ENCODE peak calls at places on chromosome 1, in five cellular contexts. J, P, R, A and W are unnamed samples.

GRCh38 chr1:178959543-178960460 is 65.9 kb upstream of the FAM20B start:
- DNase-seq in J (no peak), P (no peak), R (no peak), A (no peak), W (no peak)

GRCh38 chr1:233668725-233669294 is 54.9 kb downstream of the KCNK1 start:
- DNase-seq in J (no peak), P (no peak), R (peak), A (no peak), W (peak)

GRCh38 chr1:17539526-17540254 is at the start of gene ARHGEF10L:
- DNase-seq in J (no peak), P (peak), R (no peak), A (no peak), W (peak)

GRCh38 chr1:199719156-199719842 is 308.2 kb upstream of the NR5A2 start:
- DNase-seq in J (no peak), P (no peak), R (no peak), A (no peak), W (no peak)

GRCh38 chr1:78070758-78071157 is 25.0 kb downstream of the GIPC2 start:
- DNase-seq in J (no peak), P (no peak), R (peak), A (no peak), W (peak)

GRCh38 chr1:89545264-89546038 is 20.8 kb downstream of the LRRC8B start:
- DNase-seq in J (no peak), P (no peak), R (no peak), A (no peak), W (no peak)

GRCh38 chr1:16031551-16031950 is 9.7 kb downstream of the CLCNKA start:
- DNase-seq in J (no peak), P (no peak), R (no peak), A (no peak), W (no peak)

GRCh38 chr1:100785399-100786082 is 66.0 kb downstream of the VCAM1 start:
- DNase-seq in J (no peak), P (no peak), R (peak), A (no peak), W (peak)

GRCh38 chr1:38502772-38503171 is 356.8 kb downstream of the RRAGC start:
- DNase-seq in J (no peak), P (no peak), R (no peak), A (no peak), W (peak)

GRCh38 chr1:53123462-53124129 is 18.8 kb downstream of the SLC1A7 start:
- DNase-seq in J (no peak), P (peak), R (peak), A (peak), W (peak)

GRCh38 chr1:77833521-77834100 is 54.2 kb downstream of the MIGA1 start:
- DNase-seq in J (no peak), P (no peak), R (no peak), A (no peak), W (no peak)

GRCh38 chr1:82775402-82776000 is 974.8 kb downstream of the ADGRL2 start:
- DNase-seq in J (no peak), P (peak), R (peak), A (peak), W (peak)
- TF ChIP-seq CTCF in J (peak), P (no peak), R (peak), A (peak), W (peak)

GRCh38 chr1:2441746-2442145 is 29.4 kb upstream of the PEX10 start:
- DNase-seq in J (no peak), P (no peak), R (no peak), A (no peak), W (no peak)

GRCh38 chr1:2445162-2445822 is 30.8 kb upstream of the PLCH2 start:
- DNase-seq in J (no peak), P (no peak), R (no peak), A (no peak), W (no peak)

GRCh38 chr1:2444138-2444591 is 31.8 kb upstream of the PEX10 start:
- DNase-seq in J (no peak), P (no peak), R (no peak), A (no peak), W (no peak)

GRCh38 chr1:2442676-2443075 is 30.3 kb upstream of the PEX10 start:
- DNase-seq in J (no peak), P (no peak), R (no peak), A (no peak), W (no peak)

GRCh38 chr1:2443285-2444137 is 31.1 kb upstream of the PEX10 start:
- DNase-seq in J (no peak), P (no peak), R (no peak), A (no peak), W (no peak)
- TF ChIP-seq CTCF in J (peak), P (no peak), R (no peak), A (no peak), W (no peak)

GRCh38 chr1:230206976-230207375 is 139.9 kb downstream of the GALNT2 start:
- DNase-seq in J (no peak), P (no peak), R (no peak), A (no peak), W (no peak)

GRCh38 chr1:230204852-230205251 is 137.8 kb downstream of the GALNT2 start:
- DNase-seq in J (no peak), P (no peak), R (peak), A (peak), W (no peak)

GRCh38 chr1:230208619-230209261 is 141.7 kb downstream of the GALNT2 start:
- DNase-seq in J (no peak), P (no peak), R (no peak), A (no peak), W (no peak)

GRCh38 chr1:230205719-230206198 is 138.7 kb downstream of the GALNT2 start:
- DNase-seq in J (no peak), P (no peak), R (peak), A (no peak), W (peak)

GRCh38 chr1:230207598-230207997 is 140.6 kb downstream of the GALNT2 start:
- DNase-seq in J (no peak), P (no peak), R (no peak), A (no peak), W (no peak)
- TF ChIP-seq CTCF in J (no peak), P (no peak), R (no peak), A (no peak), W (no peak)

GRCh38 chr1:67532452-67533216 is 102.4 kb upstream of the SERBP1 start:
- DNase-seq in J (peak), P (peak), R (peak), A (no peak), W (peak)
- TF ChIP-seq CTCF in J (peak), P (peak), R (peak), A (peak), W (peak)

DNA sequence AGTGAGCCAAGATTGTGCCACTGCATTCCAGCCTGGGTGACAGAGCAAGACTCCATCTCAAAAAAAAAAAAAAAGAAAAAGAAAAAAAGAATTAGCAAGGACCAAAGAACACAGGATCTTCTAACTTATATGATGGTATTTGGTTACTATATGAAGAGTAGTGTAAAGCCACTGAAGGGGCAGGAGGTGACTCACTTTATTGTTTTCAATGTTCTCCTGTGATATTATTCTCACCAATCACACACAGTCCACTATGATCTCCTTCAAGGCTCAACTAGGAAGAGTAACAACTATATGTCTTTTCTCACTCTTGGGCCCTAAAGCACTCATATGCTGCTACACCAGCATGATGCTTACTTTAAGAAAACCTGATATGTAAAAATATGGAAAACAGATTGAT is 26.7 kb downstream of the RC3H1 start:
- DNase-seq in J (no peak), P (no peak), R (no peak), A (no peak), W (no peak)
- TF ChIP-seq CTCF in J (no peak), P (no peak), R (no peak), A (no peak), W (no peak)

DNA sequence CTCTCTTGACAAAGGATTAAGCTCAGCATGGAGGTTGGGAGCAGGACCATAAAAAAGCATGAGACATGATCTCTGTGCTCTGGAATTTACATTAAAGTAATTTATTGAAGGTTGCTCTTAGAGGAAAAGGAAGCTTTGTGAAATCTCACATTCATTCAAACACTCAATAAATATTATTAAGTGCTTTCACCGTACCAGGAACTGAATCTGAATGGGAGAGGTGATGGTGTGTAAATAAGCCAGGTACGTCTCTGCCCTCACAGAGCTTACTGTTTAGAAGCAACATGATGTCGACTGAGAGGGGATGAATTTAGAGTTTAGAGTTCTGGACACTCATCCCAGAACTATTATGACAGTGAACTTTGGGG is 65.9 kb upstream of the UBE2U start:
- DNase-seq in J (no peak), P (no peak), R (no peak), A (no peak), W (peak)
- TF ChIP-seq CTCF in J (no peak), P (no peak), R (no peak), A (no peak), W (no peak)

GRCh38 chr1:176656257-176656995 is 193.5 kb downstream of the PAPPA2 start:
- DNase-seq in J (no peak), P (no peak), R (peak), A (no peak), W (peak)
- TF ChIP-seq CTCF in J (no peak), P (no peak), R (peak), A (no peak), W (no peak)

GRCh38 chr1:221983444-221983843 is 241.6 kb upstream of the DUSP10 start:
- DNase-seq in J (no peak), P (no peak), R (no peak), A (no peak), W (peak)

DNA sequence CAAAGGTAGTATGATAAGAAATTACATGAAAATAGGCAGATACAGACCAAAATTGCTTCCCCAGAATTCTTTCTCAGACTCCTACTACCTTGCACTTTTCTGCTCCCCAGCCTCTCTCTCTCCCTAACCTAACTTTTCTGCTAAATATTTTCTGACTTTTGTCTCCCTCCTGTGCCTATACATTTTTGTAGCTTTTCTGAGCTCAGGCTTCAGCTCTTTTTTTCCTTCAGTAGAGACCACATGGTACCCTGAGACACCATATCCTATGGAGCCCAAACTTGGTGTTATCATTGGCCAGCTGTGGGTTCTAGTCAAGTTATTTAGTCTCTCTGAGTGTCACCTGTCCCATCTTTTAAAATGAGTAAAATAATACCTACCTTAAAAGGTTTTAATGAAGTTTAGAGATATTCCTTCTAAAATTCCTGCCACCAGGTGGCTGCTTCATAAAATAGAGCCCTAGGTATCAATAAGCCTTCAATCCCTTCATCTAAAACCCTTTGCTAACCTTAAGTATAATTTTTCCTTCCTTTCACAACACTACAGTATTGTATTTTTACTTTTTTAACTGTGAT is 237.7 kb upstream of the DUSP10 start:
- DNase-seq in J (no peak), P (no peak), R (no peak), A (no peak), W (no peak)
- TF ChIP-seq CTCF in J (peak), P (no peak), R (peak), A (no peak), W (no peak)